ENCODE peak calls at places on chromosomes 5 and 9, in six cellular contexts. H is Right ventricle myocardium superior; J is CD8-positive, alpha-beta memory T cell; K is stimulated activated CD4-positive, alpha-beta T cell treated with anti-CD3 and anti-CD28 coated beads, Interleukin-1b, Interleukin-23, amount 100 ng/mL, for 48 hours; I is stimulated activated CD8-positive, alpha-beta memory T cell treated with anti-CD3 and anti-CD28 coated beads, Interleukin-7, amount 100 ng/mL, for 24 hours; O is HT1080. N is an unnamed sample.

GRCh38 chr5:139903805-139904565 is 108.4 kb downstream of the PSD2 start:
- DNase-seq in H (peak), J (no peak), K (no peak), I (no peak), O (no peak), N (no peak)

GRCh38 chr5:123351315-123351714 is 71.9 kb downstream of the CEP120 start:
- DNase-seq in H (no peak), J (no peak), K (no peak), I (no peak), O (no peak), N (no peak)

GRCh38 chr9:32395483-32396216 is 11.2 kb downstream of the ACO1 start:
- DNase-seq in H (peak), J (no peak), K (no peak), I (no peak), O (peak), N (peak)

GRCh38 chr9:101326035-101326434 is 58.8 kb downstream of the BAAT start:
- DNase-seq in H (no peak), J (no peak), K (no peak), I (no peak), O (no peak), N (no peak)

GRCh38 chr5:69238760-69239251 is 4.1 kb downstream of the CDK7 start:
- DNase-seq in H (no peak), J (no peak), K (no peak), I (no peak), O (peak), N (peak)

GRCh38 chr5:173468821-173469251 is 140.6 kb upstream of the STC2 start:
- DNase-seq in H (no peak), J (no peak), K (no peak), I (no peak), O (no peak), N (no peak)

GRCh38 chr5:138543730-138544104 is 681 bp upstream of the ETF1 start:
- DNase-seq in H (no peak), J (no peak), K (peak), I (no peak), O (no peak), N (no peak)

GRCh38 chr5:158414780-158415179 is 555.8 kb upstream of the CLINT1 start:
- DNase-seq in H (no peak), J (no peak), K (no peak), I (no peak), O (peak), N (peak)

GRCh38 chr9:115653231-115653630 is 500.4 kb upstream of the PAPPA start:
- DNase-seq in H (no peak), J (no peak), K (no peak), I (no peak), O (no peak), N (no peak)

GRCh38 chr5:10157085-10157669 is 92.5 kb downstream of the ATPSCKMT start:
- DNase-seq in H (no peak), J (no peak), K (no peak), I (no peak), O (no peak), N (no peak)

GRCh38 chr9:129232839-129233568 is 54.9 kb upstream of the IER5L start:
- DNase-seq in H (no peak), J (no peak), K (no peak), I (no peak), O (no peak), N (no peak)

GRCh38 chr5:133735346-133735745 is 123.0 kb upstream of the FSTL4 start:
- DNase-seq in H (no peak), J (no peak), K (no peak), I (no peak), O (peak), N (peak)

GRCh38 chr5:89168766-89169165 is 285.8 kb upstream of the MEF2C start:
- DNase-seq in H (no peak), J (no peak), K (no peak), I (no peak), O (no peak), N (no peak)

GRCh38 chr5:60972225-60972624 is 27.2 kb downstream of the NDUFAF2 start:
- DNase-seq in H (no peak), J (no peak), K (peak), I (peak), O (no peak), N (no peak)

GRCh38 chr5:180739271-180739670 is 587 bp downstream of the OR2Y1 start:
- DNase-seq in H (no peak), J (no peak), K (no peak), I (no peak), O (no peak), N (peak)

N was measured in EL.